ENCODE peak calls at places on chromosomes 5 and 9, in ten cellular contexts. E, O, H, K, S, W, Q, A, X and Y are unnamed samples.
A peak's percentile ranks its signal among the peaks of the same experiment; 100 is the strongest.

GRCh38 chr5:33310471-33310870 is 130.3 kb upstream of the TARS1 start:
- DNase-seq in K (no peak), W (no peak), X (no peak), E (no peak), Q (no peak), A (no peak), O (no peak), S (no peak), H (peak; percentile 80), Y (no peak)

GRCh38 chr5:132003170-132003744 is 8.2 kb downstream of the ACSL6 start:
- DNase-seq in K (peak; percentile 32), A (no peak), H (peak; percentile 31), O (no peak), X (no peak), S (no peak), W (no peak), E (no peak), Q (peak; percentile 94), Y (no peak)

GRCh38 chr9:33695299-33695698 is 100.1 kb upstream of the PRSS3 start:
- DNase-seq in W (no peak), A (no peak), Q (no peak), O (no peak), S (no peak), K (no peak), H (no peak), X (no peak), E (no peak), Y (no peak)

GRCh38 chr5:141040093-141040762 is 10.9 kb upstream of the PCDHB1 start:
- DNase-seq in S (no peak), O (peak; percentile 76), H (no peak), A (no peak), Q (no peak), W (no peak), E (no peak), K (peak; percentile 80), X (no peak), Y (no peak)

GRCh38 chr9:84808416-84808815 is 138.9 kb downstream of the NTRK2 start:
- DNase-seq in W (no peak), Q (no peak), H (no peak), A (no peak), S (no peak), E (no peak), K (no peak), X (no peak), O (no peak), Y (no peak)

GRCh38 chr5:37043693-37044092 is 167.1 kb downstream of the NIPBL start:
- DNase-seq in S (no peak), W (no peak), A (no peak), H (no peak), K (no peak), X (no peak), O (no peak), Q (peak; percentile 3), E (no peak), Y (no peak)

GRCh38 chr9:3271581-3271980 is 254.2 kb downstream of the RFX3 start:
- DNase-seq in E (no peak), A (no peak), S (no peak), O (no peak), W (no peak), Q (no peak), X (no peak), H (no peak), K (no peak), Y (no peak)

GRCh38 chr5:134503088-134503936 is 22.2 kb upstream of the JADE2 start:
- DNase-seq in H (peak; percentile 96), X (peak; percentile 23), A (peak; percentile 98), E (peak; percentile 75), W (peak; percentile 67), S (no peak), Q (peak; percentile 93), O (peak; percentile 80), K (no peak), Y (peak; percentile 50)

GRCh38 chr5:144170276-144171024 is at the start of the genes KCTD16 and YIPF5:
- DNase-seq in X (peak; percentile 98), W (peak; percentile 92), E (peak; percentile 97), S (peak; percentile 88), Q (peak; percentile 94), O (peak; percentile 89), H (peak; percentile 95), A (peak; percentile 97), K (peak; percentile 98), Y (peak; percentile 95)
- H3K4me3 ChIP-seq in X (peak within 1 kb of the TSS; percentile 94), W (peak within 1 kb of the TSS; percentile 97), E (peak within 1 kb of the TSS; percentile 81), S (peak within 1 kb of the TSS; percentile 90), Q (peak within 1 kb of the TSS; percentile 95), O (peak within 1 kb of the TSS; percentile 69), H (peak within 1 kb of the TSS; percentile 99), A (peak within 1 kb of the TSS; percentile 81), K (peak within 1 kb of the TSS; percentile 99), Y (peak within 1 kb of the TSS; percentile 82)

GRCh38 chr9:119368681-119369581 is at the start of gene BRINP1:
- DNase-seq in Q (no peak), X (no peak), H (no peak), O (peak; percentile 7), K (peak; percentile 94), A (peak; percentile 1), S (no peak), E (no peak), W (no peak), Y (no peak)
- H3K27ac ChIP-seq in Q (no peak within 1 kb of the TSS), X (no peak within 1 kb of the TSS), H (no peak within 1 kb of the TSS), O (no peak within 1 kb of the TSS), K (peak within 1 kb of the TSS; percentile 61), A (no peak within 1 kb of the TSS), S (no peak within 1 kb of the TSS), E (no peak within 1 kb of the TSS), W (no peak within 1 kb of the TSS), Y (peak within 1 kb of the TSS; percentile 74)

GRCh38 chr9:16371306-16371705 is 499.2 kb downstream of the BNC2 start:
- DNase-seq in W (no peak), Q (no peak), E (peak; percentile 35), A (no peak), X (no peak), K (peak; percentile 67), O (no peak), S (no peak), H (no peak), Y (no peak)
- H3K4me3 ChIP-seq in W (no peak overlapping the region), Q (no peak overlapping the region), E (no peak overlapping the region), A (no peak overlapping the region), X (no peak overlapping the region), K (no peak overlapping the region), O (no peak overlapping the region), S (no peak overlapping the region), H (no peak overlapping the region), Y (no peak overlapping the region)

GRCh38 chr9:98977813-98978212 is 34.1 kb downstream of the COL15A1 start:
- DNase-seq in E (no peak), W (no peak), O (no peak), S (no peak), K (no peak), Q (no peak), A (no peak), X (no peak), H (no peak), Y (no peak)
- H3K27ac ChIP-seq in E (no peak overlapping the region), W (no peak overlapping the region), O (no peak overlapping the region), S (no peak overlapping the region), K (no peak overlapping the region), Q (no peak overlapping the region), A (no peak overlapping the region), X (no peak overlapping the region), H (no peak overlapping the region), Y (peak overlapping the region; percentile 74)

GRCh38 chr5:150946351-150946905 is 41.6 kb upstream of the ZNF300 start:
- DNase-seq in K (peak; percentile 77), S (peak; percentile 68), H (peak; percentile 97), W (no peak), E (no peak), Q (no peak), X (no peak), A (peak; percentile 78), O (no peak), Y (peak; percentile 75)
- H3K4me3 ChIP-seq in K (peak overlapping the region; percentile 63), S (peak overlapping the region; percentile 58), H (peak overlapping the region; percentile 75), W (no peak overlapping the region), E (no peak overlapping the region), Q (no peak overlapping the region), X (no peak overlapping the region), A (peak overlapping the region; percentile 70), O (no peak overlapping the region), Y (peak overlapping the region; percentile 76)